ENCODE peak calls at places on chromosomes 13 and 19, in ten cellular contexts. M is IMR-90, V is stomach, H is heart left ventricle, G is Peyer's patch, A is H1, Q is uterus, L is ovary, S is upper lobe of left lung, Z is vagina. J is an unnamed sample.

GRCh38 chr19:2912306-2912705 is 11.6 kb downstream of the ZNF57 start:
- DNase-seq in M (no peak), V (no peak), H (no peak), G (no peak), A (no peak), Q (no peak), L (no peak), S (no peak), Z (no peak), J (no peak)

GRCh38 chr13:19586904-19587634 is 25.7 kb upstream of the TPTE2 start:
- DNase-seq in M (peak; percentile 34), V (peak; percentile 31), H (peak; percentile 70), G (peak; percentile 79), A (no peak), Q (no peak), L (no peak), S (peak; percentile 66), Z (no peak), J (no peak)

GRCh38 chr13:72166102-72166660 is 299.2 kb upstream of the DACH1 start:
- DNase-seq in M (no peak), V (no peak), H (no peak), G (no peak), A (no peak), Q (no peak), L (no peak), S (no peak), Z (no peak), J (no peak)

GRCh38 chr13:108549989-108550388 is 79.4 kb upstream of the MYO16 start:
- DNase-seq in M (no peak), V (no peak), H (no peak), G (no peak), A (no peak), Q (no peak), L (no peak), S (no peak), Z (no peak), J (no peak)

GRCh38 chr19:33175886-33176669 is 18.1 kb upstream of the LRP3 start:
- DNase-seq in M (peak; percentile 30), V (no peak), H (no peak), G (no peak), A (peak; percentile 55), Q (no peak), L (peak; percentile 45), S (no peak), Z (no peak), J (no peak)

GRCh38 chr13:91348906-91349435 is 1.5 kb downstream of the MIR17HG start:
- DNase-seq in M (peak; percentile 79), V (peak; percentile 95), H (peak; percentile 96), G (peak; percentile 98), A (peak; percentile 95), Q (peak; percentile 92), L (peak; percentile 95), S (peak; percentile 98), Z (no peak), J (peak; percentile 97)

GRCh38 chr13:110415669-110416068 is 108.6 kb downstream of the COL4A2 start:
- DNase-seq in M (peak; percentile 24), V (no peak), H (no peak), G (no peak), A (no peak), Q (no peak), L (no peak), S (no peak), Z (no peak), J (no peak)

GRCh38 chr13:48573213-48573612 is 40.3 kb upstream of the RCBTB2 start:
- DNase-seq in M (no peak), V (no peak), H (no peak), G (no peak), A (no peak), Q (no peak), L (no peak), S (no peak), Z (no peak), J (no peak)

GRCh38 chr13:113297370-113297871 is 382 bp downstream of the LAMP1 start:
- DNase-seq in M (no peak), V (no peak), H (no peak), G (peak; percentile 62), A (no peak), Q (no peak), L (no peak), S (no peak), Z (no peak), J (peak; percentile 19)

GRCh38 chr13:113299951-113300350 is 2.9 kb downstream of the LAMP1 start:
- DNase-seq in M (no peak), V (no peak), H (no peak), G (peak; percentile 55), A (no peak), Q (no peak), L (no peak), S (no peak), Z (no peak), J (no peak)

GRCh38 chr13:113291997-113292862 is 4.8 kb upstream of the LAMP1 start:
- DNase-seq in M (peak; percentile 51), V (no peak), H (no peak), G (no peak), A (peak; percentile 53), Q (peak; percentile 28), L (no peak), S (peak; percentile 92), Z (no peak), J (no peak)

GRCh38 chr13:113298001-113298945 is 1.2 kb downstream of the LAMP1 start:
- DNase-seq in M (no peak), V (no peak), H (no peak), G (no peak), A (no peak), Q (no peak), L (no peak), S (no peak), Z (no peak), J (no peak)

DNA sequence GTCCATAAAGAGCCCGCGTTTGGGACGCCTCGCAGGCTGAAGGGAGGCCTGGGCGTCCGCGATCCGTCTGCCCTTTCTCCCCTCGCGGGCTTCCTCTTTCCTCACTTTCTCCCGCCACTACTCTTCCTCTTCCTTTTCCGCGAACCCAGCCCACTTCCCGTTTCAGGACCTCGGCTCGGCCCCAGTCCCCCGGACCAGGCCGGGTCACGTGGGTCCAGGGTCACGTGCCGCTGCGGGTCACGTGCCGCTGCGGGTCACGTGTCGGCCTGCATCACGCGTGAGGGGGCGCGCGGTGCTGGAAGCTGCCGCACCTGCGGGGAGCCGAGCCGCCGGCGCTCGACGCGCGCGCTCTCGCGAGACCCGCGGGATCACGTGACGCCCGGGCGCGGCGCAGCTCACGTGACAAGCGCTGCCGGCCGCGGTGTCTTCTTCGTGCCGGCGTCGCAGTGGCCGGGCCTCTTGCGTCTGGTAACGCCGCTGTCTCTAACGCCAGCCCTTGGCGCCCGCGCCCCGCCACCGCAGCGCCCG is at the start of gene LAMP1:
- DNase-seq in M (peak; percentile 97), V (peak; percentile 99), H (peak; percentile 100), G (peak; percentile 98), A (peak; percentile 100), Q (peak; percentile 99), L (peak; percentile 100), S (peak; percentile 100), Z (peak; percentile 97), J (peak; percentile 99)
- TF ChIP-seq POLR2A in M (peak; percentile 74), V (peak; percentile 19), H (no peak), G (peak; percentile 69), A (no peak), Q (peak; percentile 27), L (peak; percentile 57), S (peak; percentile 59), Z (peak; percentile 21), J (peak; percentile 76)

GRCh38 chr19:34189199-34189916 is 17.1 kb downstream of the LSM14A start:
- DNase-seq in M (no peak), V (no peak), H (no peak), G (no peak), A (no peak), Q (no peak), L (no peak), S (no peak), Z (no peak), J (no peak)
- H3K4me1 ChIP-seq in M (peaks cover 13% of the 10 kb centered on the region), V (peaks cover 87% of the 10 kb centered on the region), H (peaks cover 77% of the 10 kb centered on the region), G (no peaks in the 10 kb centered on the region), A (no peaks in the 10 kb centered on the region), Q (peaks cover 10% of the 10 kb centered on the region), L (peaks cover 10% of the 10 kb centered on the region), S (peaks cover 59% of the 10 kb centered on the region), Z (peaks cover 77% of the 10 kb centered on the region), J (peaks cover 58% of the 10 kb centered on the region)

DNA sequence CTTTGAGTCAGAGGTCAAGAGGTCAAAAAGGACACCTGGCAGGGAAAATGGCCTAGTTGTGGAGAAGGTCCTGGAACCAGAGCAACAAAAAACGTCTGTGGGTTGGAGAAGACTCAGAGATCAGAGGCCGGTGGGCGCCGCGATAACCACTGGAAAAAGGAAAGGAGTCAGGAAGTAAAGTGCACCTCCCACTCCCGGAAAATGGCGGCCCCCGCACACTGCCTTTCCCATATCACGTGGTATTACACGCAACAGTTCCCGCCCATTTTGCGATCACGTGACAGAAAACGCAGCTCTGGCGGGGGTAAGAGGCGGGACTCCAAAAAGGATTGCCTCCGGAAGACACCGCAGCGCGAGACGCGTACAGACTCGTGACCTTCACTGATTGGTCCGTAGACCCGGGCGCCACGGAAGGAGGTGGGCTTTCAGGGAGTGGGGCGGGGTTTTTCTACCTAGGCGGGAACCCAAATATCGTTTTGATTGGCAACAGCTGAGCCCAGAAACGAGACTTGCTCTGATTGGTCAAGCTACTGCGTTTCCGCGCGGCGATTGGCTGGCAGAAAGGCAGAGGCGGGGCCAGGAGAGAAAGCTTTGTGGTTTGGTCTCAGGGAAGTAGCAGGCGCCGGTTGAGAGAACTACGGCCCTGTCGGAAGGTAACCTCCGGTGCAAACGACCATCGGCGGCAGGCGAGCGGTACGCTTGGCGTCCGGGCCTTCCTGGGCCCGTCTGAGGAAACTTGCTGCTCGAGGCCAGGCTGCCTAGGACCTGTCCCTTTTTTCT is at the start of gene ACTMAP:
- DNase-seq in M (peak; percentile 100), V (peak; percentile 100), H (peak; percentile 100), G (peak; percentile 100), A (peak; percentile 98), Q (peak; percentile 99), L (peak; percentile 100), S (peak; percentile 97), Z (peak; percentile 100), J (peak; percentile 100)
- TF ChIP-seq POLR2A in M (peak; percentile 67), V (peak; percentile 68), H (peak; percentile 30), G (peak; percentile 41), A (no peak), Q (peak; percentile 89), L (peak; percentile 84), S (peak; percentile 84), Z (peak; percentile 88), J (peak; percentile 79)

GRCh38 chr13:26993780-26994179 is 177.8 kb downstream of the USP12 start:
- DNase-seq in M (no peak), V (no peak), H (no peak), G (no peak), A (no peak), Q (no peak), L (no peak), S (no peak), Z (no peak), J (no peak)

GRCh38 chr13:26995159-26995558 is 176.5 kb downstream of the USP12 start:
- DNase-seq in M (no peak), V (no peak), H (no peak), G (no peak), A (no peak), Q (no peak), L (no peak), S (no peak), Z (no peak), J (no peak)

GRCh38 chr13:26998265-26998664 is 173.3 kb downstream of the USP12 start:
- DNase-seq in M (no peak), V (no peak), H (no peak), G (no peak), A (no peak), Q (no peak), L (no peak), S (no peak), Z (no peak), J (no peak)

GRCh38 chr13:26999499-26999898 is 172.1 kb downstream of the USP12 start:
- DNase-seq in M (no peak), V (no peak), H (no peak), G (no peak), A (no peak), Q (no peak), L (no peak), S (no peak), Z (no peak), J (no peak)

DNA sequence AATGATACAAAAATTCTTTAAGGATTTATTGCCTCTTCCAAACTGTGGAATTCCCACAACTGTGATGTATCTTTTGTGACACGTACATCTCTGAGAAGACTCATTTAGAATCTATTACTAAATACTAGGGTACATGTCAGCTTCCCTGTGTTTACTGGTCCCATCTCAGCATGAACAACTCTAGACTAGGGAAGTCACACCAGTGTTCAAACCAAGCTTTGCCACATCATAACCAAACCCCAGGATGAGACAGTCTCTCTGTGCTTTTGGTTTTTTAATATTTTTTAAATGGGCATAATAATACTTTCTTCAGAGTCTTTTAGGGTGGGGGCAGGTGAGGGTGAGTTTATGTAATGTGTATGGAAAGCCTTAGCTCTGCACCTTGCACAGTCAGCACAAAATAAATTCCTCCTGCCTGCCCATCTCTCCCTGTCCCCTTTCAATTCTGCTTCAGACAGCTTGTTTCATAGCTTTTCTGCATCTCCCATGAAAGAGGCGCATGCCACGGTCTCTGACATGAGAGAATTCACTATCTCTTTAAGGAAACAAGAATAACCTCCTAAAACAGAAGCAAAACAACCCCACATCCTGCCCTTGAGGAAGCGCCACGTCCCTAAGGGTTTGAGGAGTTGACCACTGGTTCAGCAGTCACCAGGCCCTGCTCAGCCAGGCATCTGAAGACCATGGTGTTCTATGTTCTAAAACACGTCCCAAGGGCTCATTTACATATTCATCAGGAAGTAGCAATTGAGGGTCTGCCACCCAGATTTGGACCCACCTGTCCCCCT is 174.5 kb downstream of the USP12 start:
- DNase-seq in M (no peak), V (no peak), H (no peak), G (peak; percentile 87), A (no peak), Q (no peak), L (no peak), S (no peak), Z (no peak), J (no peak)
- H3K4me1 ChIP-seq in M (peaks cover 4% of the 10 kb centered on the region), V (peaks cover 16% of the 10 kb centered on the region), H (peaks cover 16% of the 10 kb centered on the region), G (no peaks in the 10 kb centered on the region), A (no peaks in the 10 kb centered on the region), Q (no peaks in the 10 kb centered on the region), L (peaks cover 3% of the 10 kb centered on the region), S (peaks cover 5% of the 10 kb centered on the region), Z (peaks cover 11% of the 10 kb centered on the region), J (peaks cover 9% of the 10 kb centered on the region)